ENCODE peak calls at places on chromosomes 12 and 14, in nine cellular contexts. R is CD4-positive, CD25-positive, alpha-beta regulatory T cell; Z is Calu3; O is stomach; Q is substantia nigra; U is AG20443; G is HFF-Myc; A is NCI-H460; N is NCI-H1105. T is an unnamed sample.

GRCh38 chr14:55688566-55688965 is 108.6 kb downstream of the KTN1 start:
- DNase-seq in R (no peak), Z (no peak), O (no peak), Q (no peak), U (no peak), G (no peak), A (no peak), N (no peak), T (no peak)

GRCh38 chr12:68536885-68537284 is 73.8 kb upstream of the RAP1B start:
- DNase-seq in R (no peak), Z (no peak), O (no peak), Q (no peak), U (no peak), G (no peak), A (no peak), N (no peak), T (no peak)

GRCh38 chr12:26017484-26018211 is 59.2 kb downstream of the RASSF8 start:
- DNase-seq in R (peak), Z (peak), O (no peak), Q (peak), U (peak), G (peak), A (no peak), N (peak), T (no peak)

GRCh38 chr14:54568821-54569591 is 2.1 kb downstream of the SAMD4A start:
- DNase-seq in R (no peak), Z (no peak), O (no peak), Q (no peak), U (peak), G (no peak), A (no peak), N (no peak), T (no peak)

GRCh38 chr14:95359974-95360826 is 40.5 kb upstream of the CLMN start:
- DNase-seq in R (no peak), Z (peak), O (peak), Q (peak), U (no peak), G (no peak), A (no peak), N (no peak), T (no peak)

GRCh38 chr14:65351493-65352224 is 60.9 kb upstream of the FUT8 start:
- DNase-seq in R (no peak), Z (no peak), O (no peak), Q (no peak), U (no peak), G (no peak), A (no peak), N (no peak), T (no peak)

GRCh38 chr12:64103821-64104220 is 118.3 kb downstream of the KICS2 start:
- DNase-seq in R (no peak), Z (no peak), O (no peak), Q (no peak), U (no peak), G (no peak), A (no peak), N (no peak), T (no peak)

GRCh38 chr12:47276253-47277070 is 196.7 kb upstream of the AMIGO2 start:
- DNase-seq in R (peak), Z (peak), O (no peak), Q (no peak), U (no peak), G (peak), A (peak), N (no peak), T (peak)

GRCh38 chr12:51192284-51192671 is 19.3 kb upstream of the TFCP2 start:
- DNase-seq in R (no peak), Z (no peak), O (no peak), Q (no peak), U (no peak), G (no peak), A (no peak), N (no peak), T (no peak)

GRCh38 chr12:89353188-89353822 is 1.0 kb upstream of the DUSP6 start:
- DNase-seq in R (peak), Z (peak), O (peak), Q (peak), U (peak), G (no peak), A (peak), N (peak), T (peak)

T was measured in NCI-H774.